ENCODE peak calls at places on chromosome 3, in four cellular contexts. B, M, X and N are unnamed samples.

GRCh38 chr3:57163751-57164150 is 1.4 kb downstream of the IL17RD start:
- DNase-seq in B (no peak), M (no peak), X (peak), N (no peak)

GRCh38 chr3:186772281-186772885 is 11.0 kb upstream of the EIF4A2 start:
- DNase-seq in B (no peak), M (no peak), X (no peak), N (no peak)

GRCh38 chr3:139292933-139293664 is 50.7 kb upstream of the MRPS22 start:
- DNase-seq in B (no peak), M (no peak), X (peak), N (no peak)

GRCh38 chr3:196323723-196324122 is 5.7 kb upstream of the DYNLT2B start:
- DNase-seq in B (no peak), M (no peak), X (no peak), N (no peak)

GRCh38 chr3:65170357-65171090 is 482.7 kb upstream of the ADAMTS9 start:
- DNase-seq in B (no peak), M (peak), X (peak), N (no peak)

GRCh38 chr3:52014613-52015012 is 18.9 kb upstream of the RPL29 start:
- DNase-seq in B (no peak), M (no peak), X (no peak), N (no peak)

GRCh38 chr3:117101697-117102096 is 392.1 kb downstream of the TUSC7 start:
- DNase-seq in B (no peak), M (no peak), X (no peak), N (no peak)

GRCh38 chr3:61181874-61182273 is 69.4 kb downstream of the FHIT start:
- DNase-seq in B (no peak), M (no peak), X (peak), N (no peak)

GRCh38 chr3:144295619-144296018 is 324.0 kb downstream of the DIPK2A start:
- DNase-seq in B (no peak), M (no peak), X (no peak), N (no peak)

GRCh38 chr3:68025189-68025588 is 370.8 kb upstream of the SUCLG2 start:
- DNase-seq in B (no peak), M (no peak), X (no peak), N (no peak)

GRCh38 chr3:11006986-11007385 is 14.4 kb downstream of the SLC6A1 start:
- DNase-seq in B (no peak), M (no peak), X (no peak), N (no peak)

GRCh38 chr3:197029511-197030167 is at the start of gene MELTF:
- DNase-seq in B (peak), M (peak), X (no peak), N (peak)

GRCh38 chr3:66836363-66837152 is 161.5 kb upstream of the KBTBD8 start:
- DNase-seq in B (no peak), M (no peak), X (no peak), N (no peak)

GRCh38 chr3:182786564-182787196 is 6.6 kb upstream of the ATP11B start:
- DNase-seq in B (no peak), M (no peak), X (no peak), N (no peak)